ENCODE peak calls at places on chromosomes 5 and 9, in eight cellular contexts. Z is endothelial cell; D is T follicular helper cell; P is fibroblast of mammary gland; I is NCI-H510A; K is left lung; L is left colon; F is stimulated activated CD4-positive, alpha-beta T cell treated with anti-CD3 and anti-CD28 coated beads, Interleukin-1b, Interleukin-23, amount 100 ng/mL, for 4 hours. E is an unnamed sample.

GRCh38 chr9:109159583-109159982 is 7.5 kb downstream of the FRRS1L start:
- DNase-seq in Z (no peak), D (no peak), P (no peak), I (no peak), K (no peak), L (no peak), F (no peak), E (no peak)

GRCh38 chr5:99600952-99601351 is 672.1 kb upstream of the CHD1 start:
- DNase-seq in Z (no peak), D (no peak), P (no peak), I (no peak), K (no peak), L (no peak), F (no peak), E (no peak)

GRCh38 chr9:1647776-1648175 is 367.4 kb upstream of the SMARCA2 start:
- DNase-seq in Z (no peak), D (no peak), P (peak; percentile 44), I (no peak), K (peak; percentile 35), L (no peak), F (no peak), E (no peak)

GRCh38 chr5:170597876-170598275 is 94.1 kb downstream of the KCNIP1 start:
- DNase-seq in Z (no peak), D (no peak), P (peak; percentile 34), I (no peak), K (no peak), L (no peak), F (no peak), E (no peak)

GRCh38 chr9:134301387-134302129 is 24.7 kb upstream of the RXRA start:
- DNase-seq in Z (no peak), D (no peak), P (no peak), I (no peak), K (no peak), L (no peak), F (peak; percentile 18), E (peak; percentile 83)

GRCh38 chr5:116626272-116626723 is 51.7 kb upstream of the SEMA6A start:
- DNase-seq in Z (no peak), D (no peak), P (peak; percentile 84), I (no peak), K (peak; percentile 36), L (peak; percentile 53), F (no peak), E (no peak)

GRCh38 chr5:32507738-32508434 is 63.3 kb upstream of the ZFR start:
- DNase-seq in Z (no peak), D (no peak), P (peak; percentile 100), I (no peak), K (no peak), L (no peak), F (no peak), E (no peak)

GRCh38 chr9:134983506-134984371 is 66.0 kb upstream of the FCN1 start:
- DNase-seq in Z (no peak), D (no peak), P (no peak), I (no peak), K (peak; percentile 46), L (no peak), F (no peak), E (no peak)

GRCh38 chr5:14208071-14209021 is 65.2 kb downstream of the TRIO start:
- DNase-seq in Z (no peak), D (no peak), P (peak; percentile 94), I (peak; percentile 41), K (no peak), L (no peak), F (no peak), E (no peak)

GRCh38 chr5:142016576-142016975 is 3.7 kb upstream of the GNPDA1 start:
- DNase-seq in Z (no peak), D (no peak), P (no peak), I (no peak), K (no peak), L (no peak), F (peak; percentile 43), E (peak; percentile 57)

GRCh38 chr5:58497956-58498942 is 7.0 kb downstream of the GAPT start:
- DNase-seq in Z (peak; percentile 72), D (no peak), P (peak; percentile 51), I (no peak), K (no peak), L (no peak), F (no peak), E (no peak)

GRCh38 chr5:112417931-112418358 is 1.1 kb downstream of the EPB41L4A start:
- DNase-seq in Z (peak; percentile 7), D (no peak), P (peak; percentile 18), I (no peak), K (peak; percentile 42), L (peak; percentile 56), F (no peak), E (peak; percentile 73)

GRCh38 chr9:108377382-108377781 is 478.4 kb downstream of the ACTL7B start:
- DNase-seq in Z (no peak), D (no peak), P (no peak), I (no peak), K (no peak), L (no peak), F (no peak), E (no peak)

GRCh38 chr9:105413486-105414068 is 34.3 kb upstream of the FSD1L start:
- DNase-seq in Z (no peak), D (no peak), P (peak; percentile 66), I (no peak), K (no peak), L (no peak), F (no peak), E (no peak)

GRCh38 chr5:78778538-78778937 is 130.0 kb upstream of the LHFPL2 start:
- DNase-seq in Z (no peak), D (no peak), P (peak; percentile 76), I (no peak), K (no peak), L (no peak), F (no peak), E (no peak)

GRCh38 chr5:133371371-133372155 is 240.8 kb downstream of the FSTL4 start:
- DNase-seq in Z (no peak), D (no peak), P (no peak), I (no peak), K (peak; percentile 43), L (no peak), F (no peak), E (peak; percentile 9)

GRCh38 chr5:165775094-165775493 is 2269.7 kb downstream of the MAT2B start:
- DNase-seq in Z (no peak), D (no peak), P (no peak), I (no peak), K (no peak), L (no peak), F (no peak), E (no peak)

GRCh38 chr9:125683486-125683885 is 23.5 kb downstream of the MAPKAP1 start:
- DNase-seq in Z (no peak), D (no peak), P (peak; percentile 60), I (no peak), K (no peak), L (no peak), F (no peak), E (no peak)

GRCh38 chr5:164672931-164673694 is 1167.7 kb downstream of the MAT2B start:
- DNase-seq in Z (no peak), D (no peak), P (peak; percentile 7), I (no peak), K (no peak), L (no peak), F (no peak), E (no peak)

GRCh38 chr5:167392252-167392651 is 899.2 kb upstream of the WWC1 start:
- DNase-seq in Z (no peak), D (no peak), P (no peak), I (no peak), K (no peak), L (no peak), F (no peak), E (no peak)

GRCh38 chr5:135979510-135979909 is 24.7 kb upstream of the LECT2 start:
- DNase-seq in Z (no peak), D (no peak), P (peak; percentile 94), I (no peak), K (no peak), L (no peak), F (no peak), E (no peak)

GRCh38 chr9:33737811-33738606 is 57.4 kb upstream of the PRSS3 start:
- DNase-seq in Z (peak; percentile 55), D (no peak), P (peak; percentile 59), I (peak; percentile 3), K (no peak), L (peak; percentile 51), F (no peak), E (peak; percentile 30)

GRCh38 chr5:132218321-132218720 is 9.3 kb downstream of the P4HA2 start:
- DNase-seq in Z (no peak), D (no peak), P (no peak), I (no peak), K (no peak), L (no peak), F (no peak), E (no peak)

GRCh38 chr9:31908891-31909480 is 475.5 kb upstream of the ACO1 start:
- DNase-seq in Z (no peak), D (no peak), P (no peak), I (no peak), K (no peak), L (no peak), F (no peak), E (no peak)

GRCh38 chr5:56247596-56247995 is 14.5 kb upstream of the ANKRD55 start:
- DNase-seq in Z (no peak), D (no peak), P (peak; percentile 57), I (no peak), K (no peak), L (no peak), F (no peak), E (no peak)

GRCh38 chr9:18207735-18208134 is 266.2 kb upstream of the ADAMTSL1 start:
- DNase-seq in Z (no peak), D (no peak), P (no peak), I (no peak), K (no peak), L (no peak), F (no peak), E (no peak)

GRCh38 chr5:157456301-157456700 is 3.7 kb upstream of the NIPAL4 start:
- DNase-seq in Z (no peak), D (no peak), P (no peak), I (no peak), K (no peak), L (no peak), F (no peak), E (peak; percentile 14)

GRCh38 chr5:51860532-51861018 is 477.3 kb downstream of the ISL1 start:
- DNase-seq in Z (no peak), D (no peak), P (no peak), I (no peak), K (no peak), L (no peak), F (no peak), E (no peak)

GRCh38 chr9:134284273-134284672 is 42.0 kb upstream of the RXRA start:
- DNase-seq in Z (no peak), D (no peak), P (no peak), I (no peak), K (no peak), L (no peak), F (no peak), E (no peak)

GRCh38 chr5:112004867-112005532 is 248.0 kb upstream of the NREP start:
- DNase-seq in Z (no peak), D (no peak), P (peak; percentile 92), I (no peak), K (no peak), L (no peak), F (no peak), E (no peak)

GRCh38 chr5:146813346-146813745 is 65.2 kb downstream of the PPP2R2B start:
- DNase-seq in Z (no peak), D (no peak), P (no peak), I (no peak), K (no peak), L (no peak), F (no peak), E (no peak)

GRCh38 chr5:147140558-147140957 is 94.3 kb upstream of the STK32A start:
- DNase-seq in Z (no peak), D (no peak), P (no peak), I (peak; percentile 45), K (no peak), L (no peak), F (no peak), E (no peak)

GRCh38 chr5:111134080-111134479 is 41.9 kb downstream of the WDR36 start:
- DNase-seq in Z (no peak), D (no peak), P (peak; percentile 96), I (no peak), K (no peak), L (no peak), F (no peak), E (no peak)

GRCh38 chr5:164302533-164303235 is 797.3 kb downstream of the MAT2B start:
- DNase-seq in Z (no peak), D (no peak), P (peak; percentile 43), I (no peak), K (no peak), L (no peak), F (no peak), E (no peak)

E was measured in activated CD4-positive, alpha-beta memory T cell treated with anti-CD3 and anti-CD28 coated beads, Interleukin-2, amount 10 ng/mL, durations not matched to agents 7 days and 5 days.